ENCODE peak calls at places on chromosomes 5 and 9, in four cellular contexts. One of them, this sample, is unnamed.

GRCh38 chr5:65912311-65912710 is 14.1 kb upstream of the ERBIN start:
- DNase-seq in GM12878: no peak
- DNase-seq in K562: no peak
- DNase-seq in A549: no peak
- DNase-seq in this sample: no peak

GRCh38 chr5:124920909-124921666 is 174.6 kb upstream of the ZNF608 start:
- DNase-seq in GM12878: no peak
- DNase-seq in A549: no peak
- DNase-seq in K562: no peak
- DNase-seq in this sample: no peak

GRCh38 chr5:122154910-122155309 is 25.6 kb downstream of the ZNF474 start:
- DNase-seq in K562: peak; percentile 18
- DNase-seq in A549: no peak
- DNase-seq in GM12878: no peak
- DNase-seq in this sample: peak; percentile 36

GRCh38 chr9:88161144-88161543 is 22.9 kb upstream of the SPATA31C2 start:
- DNase-seq in K562: no peak
- DNase-seq in GM12878: no peak
- DNase-seq in A549: no peak
- DNase-seq in this sample: no peak

GRCh38 chr9:93133641-93134017 is 422 bp downstream of the NINJ1 start:
- DNase-seq in A549: peak; percentile 68
- DNase-seq in GM12878: no peak
- DNase-seq in K562: peak; percentile 77
- DNase-seq in this sample: peak; percentile 74

GRCh38 chr5:73654171-73654811 is 28.3 kb downstream of the ARHGEF28 start:
- DNase-seq in A549: no peak
- DNase-seq in GM12878: peak; percentile 65
- DNase-seq in K562: no peak
- DNase-seq in this sample: peak; percentile 68

GRCh38 chr9:130575514-130575913 is 3.9 kb upstream of the FUBP3 start:
- DNase-seq in A549: no peak
- DNase-seq in K562: no peak
- DNase-seq in GM12878: no peak
- DNase-seq in this sample: no peak

GRCh38 chr5:43363445-43364152 is 48.6 kb downstream of the CCL28 start:
- DNase-seq in GM12878: no peak
- DNase-seq in A549: no peak
- DNase-seq in K562: no peak
- DNase-seq in this sample: no peak

GRCh38 chr9:87829756-87830155 is 52.9 kb upstream of the SPATA31E1 start:
- DNase-seq in GM12878: no peak
- DNase-seq in K562: no peak
- DNase-seq in A549: no peak
- DNase-seq in this sample: no peak

GRCh38 chr9:6354072-6354686 is 26.0 kb downstream of the TPD52L3 start:
- DNase-seq in GM12878: peak; percentile 45
- DNase-seq in K562: peak; percentile 49
- DNase-seq in A549: peak; percentile 77
- DNase-seq in this sample: peak; percentile 72

GRCh38 chr5:56507348-56507930 is 274.3 kb upstream of the ANKRD55 start:
- DNase-seq in A549: no peak
- DNase-seq in K562: no peak
- DNase-seq in GM12878: no peak
- DNase-seq in this sample: no peak

GRCh38 chr9:79976501-79977444 is 405.0 kb downstream of the TLE4 start:
- DNase-seq in A549: no peak
- DNase-seq in K562: no peak
- DNase-seq in GM12878: no peak
- DNase-seq in this sample: no peak

GRCh38 chr9:87959916-87960581 is 14.3 kb downstream of the CDK20 start:
- DNase-seq in A549: no peak
- DNase-seq in GM12878: no peak
- DNase-seq in K562: no peak
- DNase-seq in this sample: no peak

GRCh38 chr5:100776244-100776643 is 126.8 kb downstream of the ST8SIA4 start:
- DNase-seq in K562: no peak
- DNase-seq in GM12878: no peak
- DNase-seq in A549: no peak
- DNase-seq in this sample: no peak

DNA sequence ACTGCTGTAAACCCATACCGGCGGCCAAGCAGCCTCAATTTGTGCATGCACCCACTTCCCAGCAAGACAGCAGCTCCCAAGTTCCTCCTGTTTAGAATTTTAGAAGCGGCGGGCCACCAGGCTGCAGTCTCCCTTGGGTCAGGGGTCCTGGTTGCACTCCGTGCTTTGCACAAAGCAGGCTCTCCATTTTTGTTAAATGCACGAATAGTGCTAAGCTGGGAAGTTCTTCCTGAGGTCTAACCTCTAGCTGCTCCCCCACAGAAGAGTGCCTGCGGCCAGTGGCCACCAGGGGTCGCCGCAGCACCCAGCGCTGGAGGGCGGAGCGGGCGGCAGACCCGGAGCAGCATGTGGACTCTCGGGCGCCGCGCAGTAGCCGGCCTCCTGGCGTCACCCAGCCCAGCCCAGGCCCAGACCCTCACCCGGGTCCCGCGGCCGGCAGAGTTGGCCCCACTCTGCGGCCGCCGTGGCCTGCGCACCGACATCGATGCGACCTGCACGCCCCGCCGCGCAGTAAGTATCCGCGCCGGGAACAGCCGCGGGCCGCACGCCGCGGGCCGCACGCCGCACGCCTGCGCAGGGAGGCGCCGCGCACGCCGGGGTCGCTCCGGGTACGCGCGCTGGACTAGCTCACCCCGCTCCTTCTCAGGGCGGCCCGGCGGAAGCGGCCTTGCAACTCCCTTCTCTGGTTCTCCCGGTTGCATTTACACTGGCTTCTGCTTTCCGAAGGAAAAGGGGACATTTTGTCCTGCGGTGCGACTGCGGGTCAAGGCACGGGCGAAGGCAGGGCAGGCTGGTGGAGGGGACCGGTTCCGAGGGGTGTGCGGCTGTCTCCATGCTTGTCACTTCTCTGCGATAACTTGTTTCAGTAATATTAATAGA is at the start of gene FXN:
- DNase-seq in K562: peak; percentile 84
- DNase-seq in A549: peak; percentile 70
- DNase-seq in GM12878: peak; percentile 38
- DNase-seq in this sample: peak; percentile 85
- TF ChIP-seq MYC in K562: peak; percentile 95
- TF ChIP-seq MYC in A549: no peak
- TF ChIP-seq MYC in GM12878: peak; percentile 79
- TF ChIP-seq MYC in this sample: peak; percentile 26

DNA sequence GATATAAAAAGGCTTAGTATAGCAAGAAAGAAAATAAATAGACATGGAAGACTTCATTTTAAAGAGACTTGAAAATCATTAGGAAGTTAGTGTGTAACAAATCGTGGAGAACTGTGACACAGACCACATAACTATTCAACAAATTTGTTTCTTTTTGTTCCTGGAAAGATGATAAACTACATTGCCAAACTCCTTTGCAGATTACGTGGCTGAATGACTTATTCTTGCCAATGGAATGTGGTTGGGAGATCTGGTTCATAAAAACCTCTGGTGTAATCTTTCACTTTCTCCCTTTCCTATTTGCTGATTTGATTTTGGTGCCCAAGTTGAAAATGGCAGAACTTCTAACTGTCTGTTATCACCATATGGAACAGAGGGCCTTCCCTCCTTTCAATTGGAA is 328.9 kb upstream of the MEF2C start:
- DNase-seq in A549: no peak
- DNase-seq in GM12878: no peak
- DNase-seq in K562: no peak
- DNase-seq in this sample: no peak
- H3K4me2 ChIP-seq in A549: no peak overlapping the region
- H3K4me2 ChIP-seq in GM12878: no peak overlapping the region
- H3K4me2 ChIP-seq in K562: no peak overlapping the region
- H3K4me2 ChIP-seq in this sample: no peak overlapping the region

GRCh38 chr9:91160599-91161464 is 200.9 kb downstream of the AUH start:
- DNase-seq in GM12878: no peak
- DNase-seq in A549: no peak
- DNase-seq in K562: no peak
- DNase-seq in this sample: no peak

GRCh38 chr9:91160181-91160580 is 201.5 kb downstream of the AUH start:
- DNase-seq in GM12878: no peak
- DNase-seq in A549: no peak
- DNase-seq in K562: no peak
- DNase-seq in this sample: no peak

GRCh38 chr9:91162784-91163440 is 198.8 kb downstream of the AUH start:
- DNase-seq in K562: peak; percentile 33
- DNase-seq in A549: no peak
- DNase-seq in GM12878: peak; percentile 21
- DNase-seq in this sample: no peak

GRCh38 chr9:91162311-91162710 is 199.4 kb downstream of the AUH start:
- DNase-seq in GM12878: no peak
- DNase-seq in K562: no peak
- DNase-seq in A549: no peak
- DNase-seq in this sample: no peak

DNA sequence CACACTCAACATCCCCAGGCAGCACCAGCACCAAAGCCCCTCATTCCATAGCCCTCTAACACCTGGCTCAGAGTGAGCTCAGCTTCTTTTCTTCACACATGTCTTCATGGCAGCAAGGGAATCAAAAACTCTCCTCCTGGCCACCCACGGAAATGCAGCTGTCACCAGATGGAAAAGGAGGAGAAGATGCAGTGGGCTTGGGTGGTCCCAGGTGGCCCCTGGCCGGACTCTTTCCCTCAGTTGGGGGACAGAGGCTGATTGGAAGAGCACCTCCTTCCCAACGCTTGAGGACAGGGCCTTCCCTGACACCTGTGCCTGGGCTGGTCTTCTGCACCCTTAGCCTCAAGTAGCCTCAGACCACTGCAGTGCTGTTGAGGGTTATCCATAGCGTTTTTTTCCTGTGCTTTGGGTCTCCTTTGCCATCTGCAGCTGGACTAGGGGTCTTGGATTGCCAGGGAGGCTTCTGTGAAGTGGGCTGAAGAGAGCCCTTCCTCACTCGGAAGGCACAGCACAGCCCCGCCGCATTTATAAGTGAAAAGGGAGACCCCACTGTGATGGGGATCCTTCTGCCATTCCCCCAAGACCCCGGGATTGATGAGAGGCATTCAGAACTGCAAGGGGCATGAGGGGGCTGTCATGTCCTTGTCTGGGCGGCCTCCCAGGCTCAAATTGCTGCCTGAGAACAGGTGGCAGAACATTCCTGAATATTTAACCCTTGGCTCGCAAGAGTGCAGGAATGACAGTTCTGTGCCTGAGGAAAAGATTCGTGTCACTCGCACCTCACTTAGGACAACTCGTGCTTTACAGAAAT is 200.0 kb downstream of the AUH start:
- DNase-seq in GM12878: no peak
- DNase-seq in A549: no peak
- DNase-seq in K562: no peak
- DNase-seq in this sample: no peak
- H3K4me1 ChIP-seq in GM12878: peaks cover 27% of the 10 kb centered on the region
- H3K4me1 ChIP-seq in A549: peaks cover 36% of the 10 kb centered on the region
- H3K4me1 ChIP-seq in K562: peaks cover 33% of the 10 kb centered on the region
- H3K4me1 ChIP-seq in this sample: peaks cover 15% of the 10 kb centered on the region

DNA sequence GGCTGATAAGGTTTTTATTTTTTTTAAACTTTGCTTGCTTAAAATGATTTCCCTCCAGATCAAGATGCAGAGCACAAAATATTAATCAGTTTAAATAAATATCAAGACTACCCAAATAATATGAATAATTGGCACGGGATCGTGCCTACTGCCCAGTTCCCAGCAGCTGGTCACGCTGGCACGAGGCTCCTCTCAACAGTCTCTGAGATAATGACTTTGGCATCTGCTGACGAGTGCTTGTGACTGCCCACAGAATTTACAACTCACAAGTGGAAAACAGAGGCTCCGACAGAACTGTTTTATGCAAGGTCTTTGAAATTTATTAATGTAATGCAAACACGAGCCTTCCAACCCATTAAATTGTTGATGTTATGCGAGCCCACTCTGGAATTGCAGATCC is 369.5 kb upstream of the IRX1 start:
- DNase-seq in K562: no peak
- DNase-seq in GM12878: no peak
- DNase-seq in A549: no peak
- DNase-seq in this sample: no peak
- TF ChIP-seq MYC in K562: no peak
- TF ChIP-seq MYC in GM12878: no peak
- TF ChIP-seq MYC in A549: no peak
- TF ChIP-seq MYC in this sample: no peak

GRCh38 chr5:6729400-6730310 is 16.4 kb downstream of the TENT4A start:
- DNase-seq in A549: no peak
- DNase-seq in GM12878: no peak
- DNase-seq in K562: no peak
- DNase-seq in this sample: no peak
- H3K4me2 ChIP-seq in A549: peak overlapping the region; percentile 20
- H3K4me2 ChIP-seq in GM12878: peak overlapping the region; percentile 76
- H3K4me2 ChIP-seq in K562: no peak overlapping the region
- H3K4me2 ChIP-seq in this sample: no peak overlapping the region

GRCh38 chr5:175874462-175875139 is 3.2 kb downstream of the CPLX2 start:
- DNase-seq in K562: no peak
- DNase-seq in A549: no peak
- DNase-seq in GM12878: no peak
- DNase-seq in this sample: no peak

GRCh38 chr5:175878021-175878420 is 6.6 kb downstream of the CPLX2 start:
- DNase-seq in K562: no peak
- DNase-seq in GM12878: no peak
- DNase-seq in A549: no peak
- DNase-seq in this sample: no peak

GRCh38 chr5:175873090-175873454 is 1.7 kb downstream of the CPLX2 start:
- DNase-seq in K562: peak; percentile 54
- DNase-seq in A549: peak; percentile 73
- DNase-seq in GM12878: no peak
- DNase-seq in this sample: no peak

GRCh38 chr5:175878544-175879438 is 7.4 kb downstream of the CPLX2 start:
- DNase-seq in GM12878: no peak
- DNase-seq in A549: no peak
- DNase-seq in K562: peak; percentile 87
- DNase-seq in this sample: no peak

GRCh38 chr5:175876107-175876506 is 4.7 kb downstream of the CPLX2 start:
- DNase-seq in K562: no peak
- DNase-seq in A549: no peak
- DNase-seq in GM12878: no peak
- DNase-seq in this sample: no peak
- H3K4me1 ChIP-seq in K562: peaks cover 27% of the 10 kb centered on the region
- H3K4me1 ChIP-seq in A549: peaks cover 80% of the 10 kb centered on the region
- H3K4me1 ChIP-seq in GM12878: no peaks in the 10 kb centered on the region
- H3K4me1 ChIP-seq in this sample: no peaks in the 10 kb centered on the region

DNA sequence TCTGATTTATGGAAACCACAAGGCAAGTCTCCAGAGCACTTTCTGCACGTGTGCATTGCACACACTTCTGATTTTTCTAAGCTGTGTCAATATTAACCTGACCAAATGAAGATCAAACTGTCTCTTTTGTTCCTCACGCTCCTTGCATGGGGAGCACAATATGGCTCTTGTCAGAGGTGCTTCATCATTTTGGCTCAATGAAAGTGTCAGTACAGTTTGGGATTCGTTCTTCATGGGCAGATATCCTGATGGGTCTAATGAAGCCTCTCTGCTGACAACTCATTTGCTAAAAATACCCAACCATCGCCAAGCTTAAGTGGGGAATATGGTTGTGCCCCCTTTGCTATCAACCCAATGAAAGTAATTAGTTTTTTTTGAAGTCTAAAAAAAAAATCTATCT is 39.1 kb upstream of the PCA3 start:
- DNase-seq in K562: no peak
- DNase-seq in A549: no peak
- DNase-seq in GM12878: no peak
- DNase-seq in this sample: no peak
- TF ChIP-seq MYC in K562: no peak
- TF ChIP-seq MYC in A549: no peak
- TF ChIP-seq MYC in GM12878: no peak
- TF ChIP-seq MYC in this sample: no peak